ENCODE peak calls at places on chromosomes 12 and 14, in five cellular contexts. E, M, H, A and U are unnamed samples.

GRCh38 chr12:34406996-34407300 is 384.7 kb downstream of the ALG10 start:
- DNase-seq in A (no peak), E (peak; percentile 8), H (no peak), M (no peak), U (no peak)

GRCh38 chr12:30691122-30691879 is 4.4 kb downstream of the IPO8 start:
- DNase-seq in E (no peak), H (no peak), M (no peak), A (no peak), U (peak; percentile 81)

GRCh38 chr12:66603458-66603857 is 75.4 kb downstream of the GRIP1 start:
- DNase-seq in E (no peak), H (no peak), M (no peak), A (no peak), U (no peak)

GRCh38 chr14:65849096-65849495 is 436.6 kb downstream of the FUT8 start:
- DNase-seq in E (no peak), M (no peak), A (no peak), H (no peak), U (no peak)

GRCh38 chr12:5388581-5389535 is 43.0 kb upstream of the NTF3 start:
- DNase-seq in H (no peak), E (no peak), A (no peak), M (no peak), U (no peak)

GRCh38 chr12:19234991-19235876 is 105.7 kb downstream of the PLEKHA5 start:
- DNase-seq in A (no peak), E (no peak), M (no peak), H (no peak), U (peak; percentile 75)

GRCh38 chr12:1429980-1430379 is 164.4 kb downstream of the FBXL14 start:
- DNase-seq in E (no peak), M (no peak), H (no peak), A (no peak), U (peak; percentile 77)

GRCh38 chr12:105274571-105274970 is 38.6 kb upstream of the APPL2 start:
- DNase-seq in A (no peak), E (no peak), H (no peak), M (no peak), U (no peak)

GRCh38 chr12:90015228-90015627 is 306.6 kb upstream of the ATP2B1 start:
- DNase-seq in M (no peak), A (no peak), H (no peak), E (no peak), U (peak; percentile 7)